ENCODE peak calls at places on chromosome 18, in ten cellular contexts. V is glutamatergic neuron, O is H1, Y is cardiac muscle cell, J is H9, I is HL-60, A is type B pancreatic cell, S is IMR-90, C is fibroblast of lung, Z is transverse colon. G is an unnamed sample.
A peak's percentile ranks its signal among the peaks of the same experiment; 100 is the strongest.

GRCh38 chr18:8607776-8608682 is 1.2 kb upstream of the RAB12 start:
- DNase-seq in C (peak; percentile 74), A (no peak), V (no peak), Y (no peak), O (no peak), Z (no peak), J (no peak), S (peak; percentile 45), I (no peak), G (no peak)

GRCh38 chr18:13578400-13578799 is 148.0 kb downstream of the FAM210A start:
- DNase-seq in A (no peak), V (no peak), O (no peak), J (no peak), I (no peak), Y (no peak), S (no peak), C (no peak), Z (no peak), G (no peak)

GRCh38 chr18:293557-293956 is 25.7 kb upstream of the THOC1 start:
- DNase-seq in V (no peak), A (no peak), O (no peak), J (no peak), Y (no peak), S (peak; percentile 29), I (no peak), C (peak; percentile 58), Z (no peak), G (no peak)

GRCh38 chr18:57276720-57277284 is 75.6 kb upstream of the ST8SIA3 start:
- DNase-seq in I (no peak), C (no peak), J (no peak), Z (no peak), V (no peak), A (no peak), Y (no peak), O (no peak), S (no peak), G (no peak)

GRCh38 chr18:22609642-22610041 is 191.9 kb upstream of the CTAGE1 start:
- DNase-seq in Z (peak; percentile 47), V (no peak), J (no peak), O (no peak), C (no peak), I (no peak), A (no peak), S (peak; percentile 16), Y (peak; percentile 7), G (no peak)

GRCh38 chr18:48668466-48669179 is 129.8 kb downstream of the CTIF start:
- DNase-seq in J (no peak), A (no peak), O (no peak), Y (no peak), I (no peak), S (no peak), Z (no peak), V (no peak), C (no peak), G (no peak)

GRCh38 chr18:39105095-39105494 is 1539.5 kb upstream of the CELF4 start:
- DNase-seq in I (no peak), O (no peak), J (no peak), Z (no peak), Y (peak; percentile 11), S (no peak), V (peak; percentile 27), A (no peak), C (no peak), G (no peak)

GRCh38 chr18:72041313-72042032 is 502.7 kb downstream of the CBLN2 start:
- DNase-seq in I (no peak), O (no peak), C (no peak), Z (no peak), Y (no peak), V (no peak), J (no peak), A (no peak), S (no peak), G (no peak)

GRCh38 chr18:37438417-37439180 is 127.0 kb downstream of the CELF4 start:
- DNase-seq in Y (no peak), Z (no peak), A (no peak), J (no peak), S (no peak), V (no peak), C (no peak), O (no peak), I (no peak), G (no peak)

GRCh38 chr18:73355076-73355475 is 487.3 kb upstream of the NETO1 start:
- DNase-seq in V (no peak), Z (no peak), Y (no peak), S (peak; percentile 15), O (no peak), C (no peak), A (no peak), I (no peak), J (no peak), G (no peak)

GRCh38 chr18:73352546-73352945 is 484.8 kb upstream of the NETO1 start:
- DNase-seq in O (no peak), J (no peak), Y (no peak), Z (no peak), S (peak; percentile 2), A (no peak), C (peak; percentile 12), V (peak; percentile 61), I (no peak), G (no peak)
- TF ChIP-seq CTCF in O (no peak), J (no peak), Y (no peak), Z (no peak), S (no peak), A (no peak), C (no peak), V (no peak), I (no peak), G (no peak)

GRCh38 chr18:47601608-47602272 is 328.7 kb downstream of the SMAD2 start:
- DNase-seq in Y (no peak), A (no peak), Z (no peak), J (peak; percentile 30), I (no peak), S (no peak), O (no peak), C (no peak), V (no peak), G (no peak)
- TF ChIP-seq CTCF in Y (no peak), A (no peak), Z (no peak), J (peak; percentile 38), I (no peak), S (no peak), O (peak; percentile 25), C (no peak), V (no peak), G (no peak)

GRCh38 chr18:5768454-5768853 is 126.9 kb downstream of the TMEM200C start:
- DNase-seq in V (no peak), I (no peak), Y (no peak), S (no peak), A (no peak), J (no peak), C (no peak), Z (no peak), O (no peak), G (no peak)
- TF ChIP-seq CTCF in V (no peak), I (no peak), Y (no peak), S (no peak), A (no peak), J (no peak), C (no peak), Z (no peak), O (no peak), G (no peak)

GRCh38 chr18:51537487-51537886 is 340.0 kb upstream of the MEX3C start:
- DNase-seq in Y (peak; percentile 67), J (peak; percentile 78), V (peak; percentile 34), S (no peak), I (no peak), O (peak; percentile 27), C (no peak), Z (peak; percentile 19), A (no peak), G (peak; percentile 29)
- TF ChIP-seq CTCF in Y (peak; percentile 78), J (peak; percentile 70), V (no peak), S (no peak), I (no peak), O (peak; percentile 53), C (no peak), Z (no peak), A (peak; percentile 55), G (peak; percentile 58)

GRCh38 chr18:68841301-68841700 is 43.4 kb downstream of the CCDC102B start:
- DNase-seq in V (no peak), O (no peak), A (no peak), Z (no peak), Y (no peak), J (no peak), C (peak; percentile 72), I (no peak), S (no peak), G (no peak)

GRCh38 chr18:68840554-68841263 is 42.8 kb downstream of the CCDC102B start:
- DNase-seq in A (no peak), C (peak; percentile 96), O (no peak), I (no peak), S (peak; percentile 97), Z (no peak), Y (no peak), J (no peak), V (no peak), G (no peak)

GRCh38 chr18:68839701-68840100 is 41.8 kb downstream of the CCDC102B start:
- DNase-seq in O (no peak), Y (no peak), Z (no peak), J (no peak), A (no peak), C (no peak), I (no peak), S (no peak), V (no peak), G (no peak)

GRCh38 chr18:68847219-68847860 is 49.5 kb downstream of the CCDC102B start:
- DNase-seq in I (no peak), A (no peak), Y (peak; percentile 13), C (peak; percentile 78), S (peak; percentile 63), O (no peak), J (no peak), V (no peak), Z (no peak), G (no peak)

DNA sequence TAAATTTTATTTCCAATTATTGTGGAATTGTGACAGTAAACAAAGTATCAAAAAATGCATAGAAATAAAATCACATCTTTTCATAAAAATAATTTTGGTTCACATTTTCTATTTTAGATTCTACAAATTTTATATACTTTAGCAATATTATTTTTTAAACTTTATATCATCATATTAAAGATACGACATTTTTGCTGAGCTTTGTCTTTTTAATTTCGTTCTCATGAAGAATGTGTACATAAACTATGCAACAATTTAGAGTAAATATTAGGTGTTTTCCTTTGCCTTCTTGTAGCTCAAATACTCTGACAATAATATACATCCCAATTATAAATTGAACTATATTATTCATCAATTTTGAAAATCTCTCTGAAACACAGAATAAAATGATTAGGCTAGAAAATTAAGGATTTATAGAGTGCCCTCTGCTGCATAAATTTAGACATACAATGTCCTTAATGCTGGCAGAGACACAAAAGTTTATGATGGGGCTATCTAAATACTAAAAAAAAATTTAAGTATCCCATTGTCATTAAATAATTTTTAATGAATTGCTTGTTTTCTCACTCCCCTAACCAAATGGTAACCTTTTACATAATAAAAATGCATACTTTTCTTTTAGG is 45.7 kb downstream of the CCDC102B start:
- DNase-seq in Y (no peak), S (peak; percentile 18), A (no peak), O (no peak), C (peak; percentile 47), V (no peak), Z (no peak), I (no peak), J (no peak), G (no peak)
- TF ChIP-seq CTCF in Y (peak; percentile 30), S (peak; percentile 28), A (peak; percentile 28), O (no peak), C (peak; percentile 36), V (no peak), Z (no peak), I (no peak), J (no peak), G (peak; percentile 17)

G was measured in neural crest cell.